ENCODE peak calls at places on chromosomes 1 and 21, in four cellular contexts. W is endothelial cell of umbilical vein, R is K562, Y is IMR-90. E is an unnamed sample.

GRCh38 chr21:25563399-25564116 is 43.7 kb downstream of the MRPL39 start:
- DNase-seq in Y (no peak), R (no peak), W (peak; percentile 49), E (no peak)

GRCh38 chr1:92192246-92192645 is 25.5 kb upstream of the C1orf146 start:
- DNase-seq in W (no peak), Y (no peak), R (no peak), E (no peak)

GRCh38 chr1:83090195-83090594 is 908.7 kb downstream of the TTLL7 start:
- DNase-seq in Y (no peak), W (no peak), R (no peak), E (no peak)

GRCh38 chr1:31412732-31413404 is at the start of gene SERINC2:
- DNase-seq in R (peak; percentile 94), W (no peak), Y (no peak), E (no peak)

GRCh38 chr1:42266253-42267135 is 68.5 kb downstream of the FOXJ3 start:
- DNase-seq in W (peak; percentile 21), Y (no peak), R (no peak), E (no peak)

GRCh38 chr21:31397515-31397926 is 53.5 kb upstream of the TIAM1 start:
- DNase-seq in R (no peak), Y (no peak), W (no peak), E (no peak)

GRCh38 chr21:32817206-32817605 is 45.7 kb upstream of the PAXBP1 start:
- DNase-seq in Y (no peak), R (no peak), W (no peak), E (no peak)

GRCh38 chr1:212721388-212722247 is 22.0 kb upstream of the BATF3 start:
- DNase-seq in R (peak; percentile 27), Y (peak; percentile 84), W (peak; percentile 25), E (peak; percentile 2)

GRCh38 chr1:76170114-76170513 is 95.6 kb downstream of the ST6GALNAC3 start:
- DNase-seq in Y (no peak), R (no peak), W (no peak), E (no peak)

GRCh38 chr1:6087402-6087772 is 41.7 kb downstream of the KCNAB2 start:
- DNase-seq in R (no peak), W (no peak), Y (no peak), E (no peak)

GRCh38 chr1:247352175-247352574 is 20.5 kb upstream of the ZNF496 start:
- DNase-seq in Y (no peak), R (no peak), W (no peak), E (no peak)

GRCh38 chr21:15744926-15745325 is 15.1 kb downstream of the USP25 start:
- DNase-seq in W (no peak), R (peak; percentile 23), Y (no peak), E (no peak)

GRCh38 chr1:232557096-232557495 is 72.8 kb downstream of the SIPA1L2 start:
- DNase-seq in R (no peak), W (no peak), Y (no peak), E (no peak)

GRCh38 chr1:154418062-154418897 is 13.1 kb downstream of the IL6R start:
- DNase-seq in Y (no peak), R (no peak), W (peak; percentile 47), E (peak; percentile 99)

GRCh38 chr1:111422546-111423391 is 4.8 kb downstream of the OVGP1 start:
- DNase-seq in R (no peak), Y (peak; percentile 11), W (no peak), E (peak; percentile 77)

GRCh38 chr1:29711582-29712274 is 475.4 kb downstream of the PTPRU start:
- DNase-seq in Y (peak; percentile 78), W (peak; percentile 72), R (no peak), E (no peak)

GRCh38 chr21:34513109-34513675 is 1.2 kb upstream of the KCNE1 start:
- DNase-seq in W (no peak), Y (no peak), R (no peak), E (no peak)

GRCh38 chr1:152623203-152623844 is 421 bp upstream of the LCE3A start:
- DNase-seq in R (peak; percentile 45), W (no peak), Y (no peak), E (no peak)

GRCh38 chr1:66022904-66023620 is 230.4 kb downstream of the PDE4B start:
- DNase-seq in W (peak; percentile 4), Y (peak; percentile 18), R (no peak), E (no peak)

GRCh38 chr1:42953182-42954180 is 5.2 kb downstream of the SLC2A1 start:
- DNase-seq in R (no peak), W (no peak), Y (no peak), E (no peak)

GRCh38 chr1:24640288-24640687 is 2.8 kb upstream of the SRRM1 start:
- DNase-seq in Y (no peak), R (no peak), W (no peak), E (no peak)

GRCh38 chr1:109610609-109611307 is 8.7 kb downstream of the GNAT2 start:
- DNase-seq in W (no peak), R (no peak), Y (peak; percentile 72), E (no peak)

GRCh38 chr1:108316545-108316944 is 72.7 kb upstream of the NBPF4 start:
- DNase-seq in R (no peak), Y (peak; percentile 4), W (no peak), E (no peak)

GRCh38 chr1:186873687-186874086 is 44.9 kb downstream of the PLA2G4A start:
- DNase-seq in Y (no peak), R (no peak), W (no peak), E (no peak)

GRCh38 chr1:226814751-226815496 is 55.5 kb upstream of the PSEN2 start:
- DNase-seq in W (peak; percentile 96), Y (peak; percentile 91), R (no peak), E (peak; percentile 54)

GRCh38 chr1:27643626-27644368 is 8.8 kb upstream of the FGR start:
- DNase-seq in R (peak; percentile 73), W (peak; percentile 54), Y (peak; percentile 54), E (no peak)

GRCh38 chr1:41920658-41921057 is 1.9 kb upstream of the HIVEP3 start:
- DNase-seq in W (no peak), R (no peak), Y (peak; percentile 80), E (peak; percentile 15)

GRCh38 chr1:66490817-66491216 is 43.1 kb upstream of the SGIP1 start:
- DNase-seq in R (no peak), W (peak; percentile 69), Y (peak; percentile 63), E (no peak)

GRCh38 chr1:83692524-83693336 is 306.2 kb downstream of the TTLL7 start:
- DNase-seq in W (peak; percentile 24), R (no peak), Y (peak; percentile 0), E (no peak)

GRCh38 chr1:226738421-226738994 is 574 bp downstream of the ITPKB start:
- DNase-seq in W (peak; percentile 48), R (no peak), Y (peak; percentile 30), E (no peak)

GRCh38 chr1:153985984-153986761 is at the start of gene RAB13:
- DNase-seq in Y (peak; percentile 80), R (peak; percentile 89), W (peak; percentile 86), E (no peak)

GRCh38 chr21:29125199-29125598 is 5.2 kb upstream of the MAP3K7CL start:
- DNase-seq in R (no peak), W (no peak), Y (no peak), E (no peak)

DNA sequence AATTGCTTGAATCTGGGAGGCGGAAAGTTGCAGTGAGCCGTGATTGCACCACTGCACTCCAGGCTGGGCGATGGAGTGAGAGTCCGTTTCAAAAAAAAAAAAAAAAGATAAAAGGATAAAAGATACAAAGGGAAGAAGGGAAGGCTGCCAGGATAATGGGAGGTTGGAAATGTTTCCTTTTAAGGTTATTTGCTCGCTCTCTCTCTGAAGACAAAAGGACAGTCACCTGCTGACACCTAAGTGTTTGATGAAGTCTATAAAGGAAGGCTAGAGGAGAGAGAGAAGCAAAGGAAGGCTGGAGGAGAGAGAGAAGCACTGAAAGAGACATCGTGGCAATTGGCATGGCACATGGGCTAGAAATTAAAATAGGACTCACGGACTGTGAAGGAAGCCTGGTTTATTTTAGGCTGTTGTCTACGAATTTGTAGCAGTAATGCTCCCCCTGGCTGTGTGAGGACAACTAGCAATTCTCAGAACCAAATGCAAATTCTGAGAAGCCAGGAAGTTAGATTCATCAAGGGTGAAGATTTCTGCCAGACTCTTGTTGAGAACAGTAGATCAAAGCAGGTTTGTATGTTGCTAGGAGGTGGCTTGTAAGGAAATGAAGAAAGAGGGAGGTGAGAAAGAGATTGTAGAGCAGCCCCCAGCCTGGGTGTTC is 154.2 kb downstream of the ZP4 start:
- DNase-seq in Y (peak; percentile 1), W (no peak), R (no peak), E (no peak)
- H3K9ac ChIP-seq in Y (no peak overlapping the region), W (no peak overlapping the region), R (no peak overlapping the region), E (no peak overlapping the region)

DNA sequence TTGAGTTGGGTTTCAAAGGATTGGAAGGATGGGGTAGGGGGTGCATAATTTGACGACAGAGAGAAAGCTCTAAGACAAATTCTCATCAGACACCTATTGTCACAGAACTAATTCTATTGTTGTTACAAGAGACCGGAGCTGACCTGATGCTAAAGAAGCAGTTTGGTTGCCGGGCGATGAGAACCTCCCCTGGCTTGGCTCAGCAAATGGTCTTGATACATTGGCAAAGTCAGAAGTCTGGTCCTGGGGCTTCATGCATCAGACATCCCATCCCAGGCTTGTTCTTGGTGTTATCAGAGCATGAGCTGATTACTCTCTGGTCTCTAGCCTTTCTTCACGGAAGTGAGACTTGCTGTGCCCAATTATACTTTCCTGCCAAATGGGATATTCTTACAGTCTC is 15.4 kb downstream of the TRIM67 start:
- DNase-seq in R (no peak), Y (no peak), W (no peak), E (no peak)
- H3K9me1 ChIP-seq in R (no peaks in the 10 kb centered on the region), Y (no peaks in the 10 kb centered on the region), W (no peaks in the 10 kb centered on the region), E (no peaks in the 10 kb centered on the region)

DNA sequence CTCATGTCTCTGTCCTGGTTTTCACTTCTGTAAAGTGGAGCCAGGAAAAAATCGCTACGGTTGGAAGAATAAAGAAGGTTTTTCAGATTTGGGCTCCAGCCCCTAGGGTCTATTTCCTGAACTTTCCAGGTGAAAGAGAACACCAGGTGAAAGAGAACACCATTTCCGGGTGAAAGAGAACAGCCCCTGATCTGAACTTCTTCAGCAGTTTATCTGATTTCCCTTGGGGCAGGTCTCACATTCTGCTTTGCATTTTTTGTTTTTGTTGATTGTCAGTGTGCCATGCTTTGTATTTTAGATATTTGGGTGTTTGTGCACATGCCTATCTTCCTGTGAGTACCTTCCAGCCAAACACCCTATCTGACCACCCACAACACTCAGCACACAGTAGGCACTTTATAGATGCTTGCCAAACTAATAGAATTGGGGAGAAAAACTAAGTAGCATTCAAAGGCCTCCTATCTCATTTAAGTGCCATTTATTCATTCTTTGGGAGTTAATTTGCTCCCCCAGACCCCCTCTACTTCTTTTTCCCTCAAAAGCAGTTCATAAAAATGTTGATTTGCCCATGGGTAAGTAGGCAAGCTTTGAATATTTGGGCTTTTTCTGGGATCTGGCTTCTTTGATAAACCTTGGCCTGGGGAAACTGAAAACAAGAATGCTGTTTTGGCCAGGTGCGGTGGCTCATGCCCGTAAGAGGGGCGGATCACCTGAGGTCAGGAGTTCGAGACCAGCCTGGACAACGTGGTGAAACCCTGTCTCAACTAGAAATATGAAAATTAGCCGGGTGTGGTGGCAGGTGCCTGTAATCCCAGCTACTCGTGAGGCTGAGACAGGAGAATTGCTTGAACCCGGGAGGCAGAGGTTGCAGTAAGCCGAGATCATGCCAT is 2.2 kb downstream of the NAV1 start:
- DNase-seq in W (no peak), Y (no peak), R (no peak), E (no peak)
- H3K9ac ChIP-seq in W (peak overlapping the region; percentile 88), Y (peak overlapping the region; percentile 94), R (no peak overlapping the region), E (no peak overlapping the region)

GRCh38 chr1:227950735-227951224 is 3.0 kb upstream of the WNT9A start:
- DNase-seq in W (no peak), R (no peak), Y (no peak), E (no peak)

GRCh38 chr1:227952374-227953021 is 4.8 kb upstream of the WNT9A start:
- DNase-seq in R (no peak), W (no peak), Y (no peak), E (no peak)

GRCh38 chr1:227954163-227954850 is 6.6 kb upstream of the WNT9A start:
- DNase-seq in Y (no peak), R (no peak), W (no peak), E (no peak)

GRCh38 chr1:227951624-227952373 is 4.1 kb upstream of the WNT9A start:
- DNase-seq in Y (no peak), W (no peak), R (no peak), E (no peak)

GRCh38 chr1:227953022-227953412 is 5.3 kb upstream of the WNT9A start:
- DNase-seq in Y (no peak), R (no peak), W (no peak), E (no peak)
- H3K9me1 ChIP-seq in Y (no peaks in the 10 kb centered on the region), R (no peaks in the 10 kb centered on the region), W (no peaks in the 10 kb centered on the region), E (no peaks in the 10 kb centered on the region)

E was measured in keratinocyte.